ENCODE peak calls at places on chromosomes 2 and 18, in four cellular contexts. G is body of pancreas, H is breast epithelium, Y is astrocyte. F is an unnamed sample. For H3K4me1, the result is how much of the 10 kb centered on the place peaks cover.

GRCh38 chr2:30428827-30429461 is 18.1 kb upstream of the LCLAT1 start:
- DNase-seq in Y (no peak), G (no peak), H (no peak), F (no peak)

GRCh38 chr2:10241641-10242430 is 60.9 kb upstream of the HPCAL1 start:
- DNase-seq in H (no peak), Y (no peak), G (no peak), F (no peak)

GRCh38 chr2:215609089-215610032 is 173.5 kb upstream of the FN1 start:
- DNase-seq in H (no peak), G (no peak), Y (peak), F (no peak)

GRCh38 chr2:3636586-3637310 is 21.3 kb upstream of the ALLC start:
- DNase-seq in Y (no peak), H (no peak), G (no peak), F (no peak)

GRCh38 chr2:219736196-219736595 is 108.8 kb downstream of the SLC4A3 start:
- DNase-seq in G (no peak), H (no peak), Y (peak), F (peak)

GRCh38 chr2:124250433-124250832 is 225.3 kb downstream of the CNTNAP5 start:
- DNase-seq in H (no peak), G (no peak), Y (no peak), F (no peak)

GRCh38 chr2:58046585-58047372 is at the start of gene VRK2:
- DNase-seq in Y (peak), H (peak), G (peak), F (peak)

GRCh38 chr2:11563784-11564666 is 30.2 kb downstream of the GREB1 start:
- DNase-seq in Y (no peak), H (no peak), G (no peak), F (no peak)

GRCh38 chr2:231130657-231131056 is 5.8 kb upstream of the HTR2B start:
- DNase-seq in G (no peak), Y (no peak), H (no peak), F (peak)

GRCh38 chr2:224925822-224926124 is 116.5 kb downstream of the DOCK10 start:
- DNase-seq in G (no peak), Y (peak), H (no peak), F (no peak)

GRCh38 chr2:233240897-233241296 is 10.6 kb upstream of the ATG16L1 start:
- DNase-seq in Y (no peak), H (no peak), G (no peak), F (peak)

GRCh38 chr2:24400207-24400907 is 40.0 kb upstream of the ITSN2 start:
- DNase-seq in H (no peak), G (no peak), Y (no peak), F (no peak)

GRCh38 chr2:69375494-69376353 is 11.3 kb downstream of the GFPT1 start:
- DNase-seq in H (no peak), G (no peak), Y (no peak), F (peak)

GRCh38 chr18:53941601-53942335 is 282.7 kb downstream of the MBD2 start:
- DNase-seq in H (no peak), Y (peak), G (no peak), F (peak)

GRCh38 chr2:168246483-168247340 is 683 bp downstream of the STK39 start:
- DNase-seq in Y (peak), H (peak), G (peak), F (peak)

GRCh38 chr18:72056171-72056570 is 488.0 kb downstream of the CBLN2 start:
- DNase-seq in Y (no peak), G (no peak), H (no peak), F (no peak)

GRCh38 chr2:219661955-219662395 is 34.5 kb downstream of the SLC4A3 start:
- DNase-seq in Y (peak), H (no peak), G (no peak), F (peak)

GRCh38 chr2:55720417-55720816 is 26.8 kb upstream of the PNPT1 start:
- DNase-seq in H (no peak), Y (no peak), G (no peak), F (peak)

GRCh38 chr2:199997296-199997695 is 41.9 kb downstream of the MAIP1 start:
- DNase-seq in H (no peak), G (no peak), Y (no peak), F (no peak)

GRCh38 chr2:230879271-230879882 is 14.6 kb downstream of the ITM2C start:
- DNase-seq in G (no peak), Y (no peak), H (no peak), F (no peak)

GRCh38 chr2:71923887-71924533 is 223.7 kb downstream of the CYP26B1 start:
- DNase-seq in H (no peak), G (peak), Y (peak), F (peak)

GRCh38 chr18:22024924-22025323 is 144.5 kb upstream of the GATA6 start:
- DNase-seq in Y (no peak), G (peak), H (no peak), F (no peak)

GRCh38 chr2:143083636-143084035 is 45.6 kb upstream of the ARHGAP15 start:
- DNase-seq in Y (peak), G (no peak), H (no peak), F (peak)

GRCh38 chr18:21177742-21178305 is 64.2 kb upstream of the GREB1L start:
- DNase-seq in G (no peak), Y (no peak), H (no peak), F (no peak)

GRCh38 chr18:79527656-79528055 is 131.9 kb downstream of the NFATC1 start:
- DNase-seq in Y (no peak), H (no peak), G (no peak), F (no peak)

GRCh38 chr18:987325-988186 is 82.9 kb downstream of the ADCYAP1 start:
- DNase-seq in G (no peak), Y (peak), H (no peak), F (peak)

GRCh38 chr2:135245055-135245454 is 193.0 kb downstream of the RAB3GAP1 start:
- DNase-seq in H (no peak), G (no peak), Y (peak), F (peak)

GRCh38 chr18:78420116-78420515 is 559.5 kb upstream of the SALL3 start:
- DNase-seq in G (no peak), Y (no peak), H (no peak), F (no peak)

GRCh38 chr2:181275643-181276070 is 181.5 kb upstream of the ITGA4 start:
- DNase-seq in G (no peak), H (no peak), Y (no peak), F (no peak)

GRCh38 chr18:36064027-36064808 is 3.1 kb downstream of the RPRD1A start:
- DNase-seq in H (no peak), Y (no peak), G (no peak), F (no peak)

GRCh38 chr18:26655614-26656400 is 107.5 kb upstream of the KCTD1 start:
- DNase-seq in G (peak), H (peak), Y (peak), F (peak)

GRCh38 chr2:54942373-54942772 is 107.9 kb downstream of the RTN4 start:
- DNase-seq in G (no peak), Y (no peak), H (no peak), F (no peak)

GRCh38 chr2:232369126-232369955 is 9.2 kb upstream of the ALPP start:
- DNase-seq in G (no peak), H (no peak), Y (no peak), F (no peak)

GRCh38 chr2:224284134-224284946 is 117.6 kb downstream of the FAM124B start:
- DNase-seq in G (no peak), Y (no peak), H (no peak), F (peak)

GRCh38 chr2:62931536-62931935 is 119.1 kb upstream of the OTX1 start:
- DNase-seq in H (no peak), G (no peak), Y (no peak), F (peak)

GRCh38 chr2:9076210-9076609 is 72.7 kb upstream of the MBOAT2 start:
- DNase-seq in H (no peak), Y (peak), G (no peak), F (peak)
- H3K4me1 ChIP-seq in H (under half), Y (under half), G (under half), F (under half)

DNA sequence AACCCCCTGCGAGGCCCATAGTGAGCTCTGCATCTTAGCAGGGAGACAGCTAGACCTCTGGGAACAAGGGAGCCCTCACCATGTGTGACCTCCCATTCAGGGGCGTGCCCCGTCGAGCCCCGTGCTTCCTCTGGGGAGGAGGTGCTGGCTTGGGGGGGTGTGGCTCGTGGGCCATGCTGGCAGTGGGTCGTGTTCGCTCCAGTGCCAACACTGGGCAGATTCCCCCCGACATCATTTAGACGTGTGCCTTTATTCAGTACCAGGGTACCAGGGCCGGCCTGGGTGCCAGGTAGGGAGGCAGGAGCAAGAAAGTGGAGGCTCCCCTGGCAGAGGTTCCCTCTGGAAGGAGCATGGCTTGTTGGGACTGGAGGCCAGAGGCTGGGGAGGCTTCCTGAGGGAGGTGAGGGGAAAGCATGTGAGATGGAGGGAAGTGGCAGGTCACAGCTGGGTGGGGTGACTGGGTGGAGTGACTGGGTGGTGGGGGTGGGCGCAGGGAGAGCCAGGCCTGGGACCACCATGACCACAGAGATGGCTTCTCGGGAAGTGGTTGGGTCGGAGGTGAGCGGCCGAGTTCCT is 15.2 kb downstream of the GPC1 start:
- DNase-seq in G (no peak), H (no peak), Y (no peak), F (no peak)
- H3K4me3 ChIP-seq in G (no peak), H (no peak), Y (no peak), F (no peak)

DNA sequence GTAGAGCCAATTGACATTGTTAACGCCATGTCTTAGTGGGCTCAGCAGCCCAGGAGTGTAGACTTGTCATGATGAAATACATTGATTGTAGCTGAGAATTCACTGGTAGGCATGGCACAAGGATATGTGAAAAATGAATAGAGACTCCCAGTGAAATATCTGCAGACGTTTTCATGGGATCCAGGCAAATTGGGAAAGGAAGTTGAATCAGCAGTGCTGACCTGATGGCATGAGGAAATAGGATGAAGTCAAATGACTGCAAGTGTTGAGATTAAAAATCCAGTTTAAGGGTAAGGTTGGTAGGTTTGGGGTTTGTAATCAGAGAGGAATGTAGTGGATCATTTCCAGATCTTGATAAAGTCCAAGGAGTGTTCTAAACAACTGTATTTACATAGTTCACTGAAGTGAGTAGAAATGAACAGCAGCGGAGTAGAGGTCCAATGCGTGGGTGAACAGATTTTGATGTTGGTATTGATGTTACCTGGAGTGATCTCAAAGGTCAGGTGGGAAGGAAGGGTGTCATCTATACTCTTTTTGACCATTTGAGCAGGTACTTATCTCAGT is 24.6 kb downstream of the INSIG2 start:
- DNase-seq in Y (peak), H (no peak), G (no peak), F (peak)
- H3K4me1 ChIP-seq in Y (under half), H (under half), G (under half), F (under half)

DNA sequence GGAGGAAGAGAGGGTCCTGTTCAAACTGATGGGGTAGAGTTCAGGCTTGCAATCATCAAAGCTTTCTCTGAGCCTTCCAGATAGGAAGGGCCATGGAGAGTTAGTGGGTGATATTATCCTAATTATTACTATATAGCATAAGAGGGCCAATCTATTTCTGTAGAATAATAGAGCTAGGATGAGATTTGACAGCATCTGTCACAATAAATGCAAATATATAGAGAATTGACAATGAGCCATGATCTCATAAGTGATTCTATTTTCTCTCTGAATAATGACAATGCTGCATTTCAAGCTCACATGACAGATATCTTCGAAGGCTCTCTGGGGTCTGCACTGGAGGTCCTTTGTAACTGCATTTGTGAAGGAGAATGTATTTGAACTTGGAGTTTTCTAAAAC is 521.9 kb upstream of the CELF4 start:
- DNase-seq in H (no peak), Y (no peak), G (no peak), F (no peak)
- H3K4me3 ChIP-seq in H (no peak), Y (no peak), G (no peak), F (no peak)

DNA sequence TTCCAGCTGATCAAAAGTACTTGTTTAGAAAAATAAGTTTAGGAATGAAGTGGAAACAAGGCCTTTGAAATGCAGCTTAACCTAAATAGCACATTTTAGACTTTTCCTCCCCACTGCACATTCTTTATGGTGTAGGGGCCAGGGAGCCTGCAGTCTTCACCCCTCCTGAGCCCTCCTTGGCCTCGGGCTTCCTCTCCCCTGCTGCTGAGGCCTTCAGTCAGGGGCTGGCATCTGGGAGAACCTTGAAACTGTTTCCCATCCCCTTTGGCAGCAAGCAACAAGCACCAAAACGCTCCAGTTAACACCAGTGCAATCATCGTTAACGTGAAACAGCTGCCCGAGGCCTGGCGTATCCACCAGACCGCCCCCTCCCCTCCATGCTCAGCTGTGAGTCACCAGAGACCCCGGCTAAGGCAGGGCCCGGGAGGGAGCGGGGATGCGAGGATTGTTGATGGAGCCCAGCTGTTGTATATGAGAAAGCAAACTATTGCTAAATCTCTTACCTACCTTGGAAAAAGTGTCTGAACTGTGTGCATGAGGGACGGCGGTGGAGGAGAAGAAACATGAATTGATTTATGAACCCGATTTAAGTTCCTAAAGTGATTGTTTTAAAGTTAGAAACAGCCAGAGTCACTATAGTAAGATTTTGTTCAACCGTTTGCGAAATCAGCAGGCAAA is 5.3 kb downstream of the ZFP36L2 start:
- DNase-seq in Y (peak), H (peak), G (peak), F (no peak)
- H3K4me1 ChIP-seq in Y (under half), H (under half), G (half or more), F (under half)

GRCh38 chr2:106358081-106358480 is 110.1 kb downstream of the RGPD3 start:
- DNase-seq in Y (no peak), H (no peak), G (no peak), F (no peak)
- H3K4me3 ChIP-seq in Y (no peak), H (no peak), G (no peak), F (no peak)

GRCh38 chr2:217930783-217931563 is 71.8 kb downstream of the TNS1 start:
- DNase-seq in Y (peak), G (no peak), H (no peak), F (no peak)
- H3K4me1 ChIP-seq in Y (half or more), G (half or more), H (under half), F (under half)

GRCh38 chr18:5410582-5410981 is 115.1 kb upstream of the ZBTB14 start:
- DNase-seq in H (no peak), G (no peak), Y (no peak), F (peak)
- H3K4me3 ChIP-seq in H (no peak), G (no peak), Y (no peak), F (no peak)

GRCh38 chr2:196239622-196240587 is 68.5 kb upstream of the STK17B start:
- DNase-seq in H (peak), Y (peak), G (peak), F (peak)
- H3K4me1 ChIP-seq in H (under half), Y (under half), G (under half), F (under half)

DNA sequence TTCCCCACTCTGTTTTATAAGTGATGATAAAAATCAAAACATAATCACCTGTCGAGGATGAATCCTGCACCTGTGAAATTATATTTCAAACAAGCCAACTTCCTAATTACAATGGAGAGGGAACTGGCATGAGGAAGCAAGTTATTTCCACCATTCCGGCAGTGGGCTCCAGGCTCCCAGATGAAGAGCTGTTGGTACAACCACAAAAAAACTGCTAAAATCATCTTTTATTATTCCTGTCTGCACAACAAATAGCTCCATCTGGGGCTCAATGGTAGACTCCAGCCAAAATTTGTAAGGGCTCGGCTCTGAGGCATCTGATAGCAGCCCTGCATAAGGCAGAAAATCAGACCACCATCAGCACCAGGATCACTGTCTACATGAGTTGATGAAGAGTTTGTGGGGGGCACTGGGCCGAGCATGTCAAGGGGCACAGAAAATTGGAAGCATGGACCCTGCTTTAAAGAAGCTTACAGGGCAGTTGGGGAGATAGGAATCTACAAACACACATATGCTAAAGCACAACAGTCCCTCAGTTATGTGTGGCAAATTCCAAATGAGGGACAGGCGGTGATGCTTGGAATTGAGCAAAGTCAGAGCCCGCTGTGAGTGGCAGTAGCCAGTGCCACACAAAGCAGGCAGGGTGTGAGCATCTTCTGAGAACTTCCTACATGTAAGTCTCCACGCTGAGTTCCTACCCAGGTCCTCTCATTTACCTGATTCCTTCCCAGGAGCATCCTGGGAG is 286.9 kb upstream of the REV1 start:
- DNase-seq in H (no peak), G (no peak), Y (no peak), F (no peak)
- H3K4me3 ChIP-seq in H (no peak), G (no peak), Y (no peak), F (no peak)

F was measured in PC-3.